ENCODE peak calls at places on chromosomes 5 and 9, in nine cellular contexts. One of them, this sample, is unnamed.

GRCh38 chr5:111929892-111930291 is 172.9 kb upstream of the NREP start:
- DNase-seq in amniotic stem cell: peak; percentile 51
- DNase-seq in natural killer cell: no peak
- DNase-seq in cerebellar cortex: no peak
- DNase-seq in RPMI7951: peak; percentile 88
- DNase-seq in globus pallidus: no peak
- DNase-seq in AG09319: peak; percentile 62
- DNase-seq in mesothelial cell of epicardium: no peak
- DNase-seq in breast epithelium: no peak
- DNase-seq in this sample: peak; percentile 93

GRCh38 chr9:107373809-107374208 is 90.7 kb downstream of the RAD23B start:
- DNase-seq in natural killer cell: no peak
- DNase-seq in AG09319: no peak
- DNase-seq in cerebellar cortex: no peak
- DNase-seq in breast epithelium: no peak
- DNase-seq in globus pallidus: no peak
- DNase-seq in RPMI7951: no peak
- DNase-seq in amniotic stem cell: no peak
- DNase-seq in mesothelial cell of epicardium: no peak
- DNase-seq in this sample: no peak

GRCh38 chr9:97668485-97668884 is 28.7 kb downstream of the XPA start:
- DNase-seq in breast epithelium: no peak
- DNase-seq in RPMI7951: no peak
- DNase-seq in amniotic stem cell: no peak
- DNase-seq in globus pallidus: no peak
- DNase-seq in cerebellar cortex: no peak
- DNase-seq in mesothelial cell of epicardium: no peak
- DNase-seq in natural killer cell: no peak
- DNase-seq in AG09319: no peak
- DNase-seq in this sample: no peak

GRCh38 chr5:117286813-117287212 is 712.2 kb upstream of the SEMA6A start:
- DNase-seq in natural killer cell: no peak
- DNase-seq in cerebellar cortex: no peak
- DNase-seq in mesothelial cell of epicardium: no peak
- DNase-seq in AG09319: no peak
- DNase-seq in RPMI7951: no peak
- DNase-seq in breast epithelium: no peak
- DNase-seq in amniotic stem cell: no peak
- DNase-seq in globus pallidus: no peak
- DNase-seq in this sample: no peak

GRCh38 chr5:172148381-172148780 is 39.6 kb downstream of the STK10 start:
- DNase-seq in globus pallidus: no peak
- DNase-seq in RPMI7951: no peak
- DNase-seq in amniotic stem cell: no peak
- DNase-seq in cerebellar cortex: no peak
- DNase-seq in breast epithelium: no peak
- DNase-seq in mesothelial cell of epicardium: no peak
- DNase-seq in natural killer cell: no peak
- DNase-seq in AG09319: no peak
- DNase-seq in this sample: no peak

GRCh38 chr9:126307306-126308061 is 19.1 kb upstream of the MVB12B start:
- DNase-seq in globus pallidus: peak; percentile 97
- DNase-seq in breast epithelium: no peak
- DNase-seq in AG09319: no peak
- DNase-seq in cerebellar cortex: no peak
- DNase-seq in RPMI7951: peak; percentile 30
- DNase-seq in natural killer cell: no peak
- DNase-seq in mesothelial cell of epicardium: no peak
- DNase-seq in amniotic stem cell: no peak
- DNase-seq in this sample: no peak

GRCh38 chr9:97508852-97509251 is 7.4 kb downstream of the TMOD1 start:
- DNase-seq in RPMI7951: no peak
- DNase-seq in breast epithelium: no peak
- DNase-seq in amniotic stem cell: no peak
- DNase-seq in globus pallidus: no peak
- DNase-seq in cerebellar cortex: peak; percentile 84
- DNase-seq in AG09319: no peak
- DNase-seq in mesothelial cell of epicardium: no peak
- DNase-seq in natural killer cell: no peak
- DNase-seq in this sample: no peak

GRCh38 chr9:134669556-134669955 is 28.0 kb downstream of the COL5A1 start:
- DNase-seq in mesothelial cell of epicardium: no peak
- DNase-seq in AG09319: no peak
- DNase-seq in RPMI7951: no peak
- DNase-seq in natural killer cell: no peak
- DNase-seq in amniotic stem cell: no peak
- DNase-seq in globus pallidus: no peak
- DNase-seq in cerebellar cortex: no peak
- DNase-seq in breast epithelium: no peak
- DNase-seq in this sample: no peak

GRCh38 chr5:143340891-143341685 is 62.4 kb downstream of the NR3C1 start:
- DNase-seq in amniotic stem cell: no peak
- DNase-seq in natural killer cell: no peak
- DNase-seq in globus pallidus: peak; percentile 62
- DNase-seq in mesothelial cell of epicardium: no peak
- DNase-seq in cerebellar cortex: no peak
- DNase-seq in RPMI7951: no peak
- DNase-seq in AG09319: no peak
- DNase-seq in breast epithelium: no peak
- DNase-seq in this sample: no peak

GRCh38 chr5:126234563-126235195 is 188.5 kb upstream of the GRAMD2B start:
- DNase-seq in natural killer cell: no peak
- DNase-seq in mesothelial cell of epicardium: no peak
- DNase-seq in AG09319: no peak
- DNase-seq in breast epithelium: no peak
- DNase-seq in globus pallidus: peak; percentile 24
- DNase-seq in amniotic stem cell: no peak
- DNase-seq in cerebellar cortex: peak; percentile 38
- DNase-seq in RPMI7951: peak; percentile 41
- DNase-seq in this sample: peak; percentile 34

GRCh38 chr9:123586140-123586735 is 230.2 kb downstream of the CRB2 start:
- DNase-seq in cerebellar cortex: peak; percentile 19
- DNase-seq in mesothelial cell of epicardium: no peak
- DNase-seq in globus pallidus: peak; percentile 65
- DNase-seq in breast epithelium: no peak
- DNase-seq in natural killer cell: no peak
- DNase-seq in amniotic stem cell: no peak
- DNase-seq in RPMI7951: no peak
- DNase-seq in AG09319: no peak
- DNase-seq in this sample: no peak